ENCODE peak calls at places on chromosomes 16 and 17, in ten cellular contexts. A is stimulated activated naive CD8-positive, alpha-beta T cell treated with anti-CD3 and anti-CD28 coated beads, Interleukin-15, Interleukin-2, amounts not matched to agents 100 U/mL and 50 U/mL, for 24 hours; Y is uterus; S is NCI-H1092; X is activated CD4-positive, alpha-beta T cell treated with anti-CD3 and anti-CD28 coated beads for 24 hours; T is mucosa of descending colon; L is kidney tubule cell; V is stromal cell of bone marrow; K is retina; W is T-helper 9 cell. R is an unnamed sample.
A peak's percentile ranks its signal among the peaks of the same experiment; 100 is the strongest.

GRCh38 chr16:12271006-12271405 is 294.5 kb downstream of the SNX29 start:
- DNase-seq in L (peak; percentile 24), S (no peak), V (peak; percentile 8), K (no peak), W (no peak), Y (no peak), X (no peak), T (no peak), A (no peak), R (peak; percentile 77)

GRCh38 chr17:2241823-2242222 is 61.8 kb downstream of the SMG6 start:
- DNase-seq in W (no peak), T (no peak), X (no peak), A (no peak), V (peak; percentile 70), Y (peak; percentile 42), L (no peak), K (no peak), S (no peak), R (no peak)

GRCh38 chr16:49462989-49463371 is 89.4 kb downstream of the C16orf78 start:
- DNase-seq in K (no peak), X (no peak), W (no peak), V (no peak), A (no peak), Y (no peak), L (no peak), T (no peak), S (peak; percentile 21), R (no peak)

GRCh38 chr17:78140169-78141051 is 5.8 kb upstream of the C17orf99 start:
- DNase-seq in S (peak; percentile 47), W (peak; percentile 93), K (peak; percentile 80), V (no peak), T (peak; percentile 98), A (peak; percentile 97), X (peak; percentile 85), L (peak; percentile 83), Y (peak; percentile 83), R (peak; percentile 100)

GRCh38 chr16:57865746-57866528 is 63.6 kb upstream of the KIFC3 start:
- DNase-seq in A (no peak), S (no peak), L (peak; percentile 72), K (no peak), T (no peak), V (no peak), X (no peak), W (no peak), Y (no peak), R (no peak)

GRCh38 chr16:50121721-50122445 is 31.2 kb upstream of the TENT4B start:
- DNase-seq in K (no peak), W (no peak), S (no peak), Y (no peak), X (no peak), L (no peak), V (no peak), T (no peak), A (peak; percentile 38), R (no peak)

GRCh38 chr16:50272687-50273381 is 6.5 kb downstream of the ADCY7 start:
- DNase-seq in L (no peak), Y (no peak), K (no peak), T (no peak), S (no peak), X (no peak), W (no peak), V (no peak), A (no peak), R (no peak)

GRCh38 chr17:76736349-76737081 is 616 bp downstream of the SRSF2 start:
- DNase-seq in L (peak; percentile 55), S (peak; percentile 43), X (peak; percentile 48), T (peak; percentile 89), A (peak; percentile 71), V (no peak), W (peak; percentile 55), Y (peak; percentile 79), K (peak; percentile 86), R (peak; percentile 81)

GRCh38 chr16:47311738-47312505 is 148.9 kb downstream of the ITFG1 start:
- DNase-seq in K (no peak), L (peak; percentile 79), S (no peak), V (no peak), W (no peak), T (no peak), Y (no peak), X (no peak), A (no peak), R (no peak)

GRCh38 chr16:85554791-85555548 is 58.2 kb upstream of the GSE1 start:
- DNase-seq in S (peak; percentile 53), Y (peak; percentile 80), X (peak; percentile 49), K (peak; percentile 86), V (peak; percentile 63), T (peak; percentile 78), A (peak; percentile 77), L (peak; percentile 67), W (peak; percentile 44), R (peak; percentile 38)

GRCh38 chr16:86391987-86392386 is 118.3 kb upstream of the FOXF1 start:
- DNase-seq in V (no peak), W (no peak), S (no peak), T (no peak), Y (no peak), L (peak; percentile 4), X (no peak), K (no peak), A (no peak), R (no peak)

GRCh38 chr17:80694085-80694991 is 149.7 kb downstream of the RPTOR start:
- DNase-seq in A (no peak), X (no peak), V (no peak), Y (no peak), L (no peak), K (no peak), W (no peak), S (no peak), T (no peak), R (no peak)

GRCh38 chr16:57770361-57770760 is 31.9 kb downstream of the KIFC3 start:
- DNase-seq in X (no peak), L (no peak), V (no peak), T (no peak), S (no peak), K (no peak), Y (no peak), A (no peak), W (no peak), R (no peak)

GRCh38 chr16:20348365-20349185 is 3.9 kb downstream of the UMOD start:
- DNase-seq in X (no peak), T (peak; percentile 32), L (peak; percentile 68), W (no peak), S (peak; percentile 46), K (peak; percentile 38), Y (no peak), V (no peak), A (peak; percentile 2), R (no peak)

GRCh38 chr16:70453891-70454220 is 539 bp upstream of the FCSK start:
- DNase-seq in Y (no peak), W (no peak), V (no peak), L (no peak), A (no peak), S (no peak), T (no peak), K (no peak), X (no peak), R (peak; percentile 62)

GRCh38 chr16:23508589-23509440 is 1.5 kb downstream of the GGA2 start:
- DNase-seq in T (peak; percentile 42), S (no peak), K (peak; percentile 71), Y (no peak), A (no peak), L (peak; percentile 32), V (no peak), W (no peak), X (no peak), R (no peak)

GRCh38 chr16:53619247-53619646 is 84.4 kb downstream of the RPGRIP1L start:
- DNase-seq in K (no peak), T (no peak), L (no peak), S (no peak), W (no peak), A (no peak), X (no peak), V (no peak), Y (no peak), R (no peak)

GRCh38 chr17:53924530-53925455 is 102.1 kb downstream of the KIF2B start:
- DNase-seq in L (peak; percentile 4), K (no peak), Y (no peak), W (no peak), X (no peak), T (no peak), V (no peak), S (no peak), A (no peak), R (peak; percentile 34)

GRCh38 chr16:83952940-83953795 is at the start of gene OSGIN1:
- DNase-seq in S (peak; percentile 69), L (peak; percentile 94), K (peak; percentile 65), T (peak; percentile 93), X (peak; percentile 72), A (peak; percentile 87), Y (peak; percentile 91), V (peak; percentile 93), W (peak; percentile 22), R (peak; percentile 96)

GRCh38 chr16:732936-733335 is 6.0 kb downstream of the HAGHL start:
- DNase-seq in A (no peak), K (no peak), X (no peak), T (no peak), V (no peak), L (no peak), Y (no peak), S (no peak), W (no peak), R (no peak)

GRCh38 chr16:78996806-78997205 is 603.7 kb downstream of the MAF start:
- DNase-seq in S (no peak), T (no peak), A (no peak), V (no peak), W (no peak), K (no peak), L (no peak), Y (no peak), X (no peak), R (no peak)

GRCh38 chr17:48571024-48571818 is 6.9 kb downstream of the HOXB4 start:
- DNase-seq in K (peak; percentile 60), L (no peak), S (no peak), X (no peak), V (no peak), T (peak; percentile 32), Y (no peak), A (no peak), W (no peak), R (no peak)

GRCh38 chr17:17938388-17939107 is 33.7 kb downstream of the TOM1L2 start:
- DNase-seq in Y (no peak), W (no peak), T (no peak), A (no peak), K (no peak), S (no peak), L (no peak), X (no peak), V (no peak), R (no peak)

GRCh38 chr17:78789663-78790181 is 7.6 kb upstream of the CYTH1 start:
- DNase-seq in K (no peak), S (peak; percentile 74), X (no peak), W (peak; percentile 44), V (no peak), L (no peak), T (peak; percentile 87), A (no peak), Y (no peak), R (no peak)

GRCh38 chr17:50133028-50133768 is 3.2 kb upstream of the SAMD14 start:
- DNase-seq in K (peak; percentile 7), W (no peak), L (peak; percentile 65), X (no peak), S (no peak), A (no peak), V (no peak), Y (no peak), T (no peak), R (no peak)

GRCh38 chr17:47470836-47471235 is 60.1 kb upstream of the NPEPPS start:
- DNase-seq in K (no peak), V (no peak), T (no peak), X (no peak), S (no peak), Y (no peak), A (no peak), L (peak; percentile 85), W (no peak), R (no peak)

GRCh38 chr17:42537156-42537805 is 1.2 kb downstream of the NAGLU start:
- DNase-seq in S (no peak), K (no peak), X (no peak), T (peak; percentile 58), A (no peak), Y (no peak), L (no peak), W (no peak), V (no peak), R (no peak)

GRCh38 chr17:77174928-77175720 is 34.4 kb downstream of the SEC14L1 start:
- DNase-seq in K (no peak), W (no peak), S (no peak), X (no peak), A (no peak), V (no peak), L (no peak), Y (no peak), T (no peak), R (no peak)